ENCODE peak calls at places on chromosomes 12 and 14, in eight cellular contexts. B is neural crest cell; A is activated T-helper 1 cell treated with Interleukin-2 at 50 U/mL for 16 hours; X is stimulated activated CD4-positive, alpha-beta T cell treated with anti-CD3 and anti-CD28 coated beads, Interleukin-4, amount 100 ng/mL, for 24 hours; K is EH; E is NCI-H2081; M is pancreas; Z is RPMI7951. F is an unnamed sample.

GRCh38 chr12:5789469-5789968 is 155.5 kb downstream of the ANO2 start:
- DNase-seq in B (no peak), A (no peak), X (no peak), K (peak), E (no peak), M (no peak), Z (peak), F (no peak)

GRCh38 chr14:70952485-70952884 is 45.2 kb downstream of the PCNX1 start:
- DNase-seq in B (no peak), A (no peak), X (no peak), K (no peak), E (no peak), M (no peak), Z (no peak), F (no peak)

GRCh38 chr12:12893438-12893837 is 2.1 kb downstream of the GPRC5A start:
- DNase-seq in B (no peak), A (no peak), X (no peak), K (no peak), E (no peak), M (no peak), Z (no peak), F (no peak)

GRCh38 chr14:76958975-76959710 is 69.4 kb downstream of the IRF2BPL start:
- DNase-seq in B (no peak), A (no peak), X (no peak), K (peak), E (no peak), M (no peak), Z (peak), F (no peak)

GRCh38 chr14:36478782-36479181 is 41.2 kb downstream of the NKX2-1 start:
- DNase-seq in B (no peak), A (no peak), X (no peak), K (no peak), E (no peak), M (no peak), Z (peak), F (no peak)

GRCh38 chr14:76584271-76584702 is 177.0 kb upstream of the VASH1 start:
- DNase-seq in B (no peak), A (no peak), X (no peak), K (peak), E (peak), M (peak), Z (no peak), F (no peak)

GRCh38 chr12:2465681-2466080 is 329.1 kb upstream of the FKBP4 start:
- DNase-seq in B (no peak), A (no peak), X (no peak), K (no peak), E (no peak), M (no peak), Z (no peak), F (no peak)

GRCh38 chr12:29741342-29742241 is 42.1 kb downstream of the TMTC1 start:
- DNase-seq in B (no peak), A (no peak), X (no peak), K (peak), E (no peak), M (no peak), Z (peak), F (peak)

GRCh38 chr12:76863005-76863670 is 15.7 kb downstream of the CSRP2 start:
- DNase-seq in B (no peak), A (no peak), X (no peak), K (peak), E (peak), M (no peak), Z (peak), F (no peak)